ENCODE peak calls at places on chromosomes 4 and X, in four cellular contexts. One of them, this sample, is unnamed.

GRCh38 chr4:54548098-54548620 is 109.6 kb upstream of the KIT start:
- DNase-seq in psoas muscle: no peak
- DNase-seq in heart right ventricle: no peak
- DNase-seq in tibial nerve: no peak
- DNase-seq in this sample: no peak

GRCh38 chr4:184647391-184648101 is 1.7 kb downstream of the CASP3 start:
- DNase-seq in psoas muscle: no peak
- DNase-seq in heart right ventricle: no peak
- DNase-seq in tibial nerve: no peak
- DNase-seq in this sample: no peak

GRCh38 chr4:181108237-181108636 is 1135.0 kb upstream of the TENM3 start:
- DNase-seq in psoas muscle: no peak
- DNase-seq in heart right ventricle: no peak
- DNase-seq in tibial nerve: no peak
- DNase-seq in this sample: no peak

GRCh38 chr4:105036991-105037390 is 109.7 kb upstream of the TET2 start:
- DNase-seq in psoas muscle: no peak
- DNase-seq in heart right ventricle: no peak
- DNase-seq in tibial nerve: no peak
- DNase-seq in this sample: no peak

GRCh38 chr4:104490770-104491395 is 3.8 kb downstream of the CXXC4 start:
- DNase-seq in psoas muscle: peak
- DNase-seq in heart right ventricle: peak
- DNase-seq in tibial nerve: peak
- DNase-seq in this sample: no peak

GRCh38 chr4:123014038-123014437 is 91.6 kb upstream of the NUDT6 start:
- DNase-seq in psoas muscle: no peak
- DNase-seq in heart right ventricle: no peak
- DNase-seq in tibial nerve: no peak
- DNase-seq in this sample: no peak

GRCh38 chrX:153488231-153488914 is 6.4 kb upstream of the BGN start:
- DNase-seq in psoas muscle: no peak
- DNase-seq in heart right ventricle: peak
- DNase-seq in tibial nerve: no peak
- DNase-seq in this sample: no peak

GRCh38 chr4:156889616-156890594 is 81.7 kb downstream of the PDGFC start:
- DNase-seq in psoas muscle: peak
- DNase-seq in heart right ventricle: peak
- DNase-seq in tibial nerve: peak
- DNase-seq in this sample: peak

GRCh38 chr4:74217365-74217764 is 59.4 kb downstream of the MTHFD2L start:
- DNase-seq in psoas muscle: no peak
- DNase-seq in heart right ventricle: no peak
- DNase-seq in tibial nerve: no peak
- DNase-seq in this sample: no peak

GRCh38 chr4:5609265-5610007 is 98.9 kb downstream of the EVC2 start:
- DNase-seq in psoas muscle: no peak
- DNase-seq in heart right ventricle: no peak
- DNase-seq in tibial nerve: no peak
- DNase-seq in this sample: no peak

GRCh38 chr4:38621004-38621684 is 42.9 kb upstream of the KLF3 start:
- DNase-seq in psoas muscle: no peak
- DNase-seq in heart right ventricle: no peak
- DNase-seq in tibial nerve: no peak
- DNase-seq in this sample: peak

GRCh38 chrX:154541896-154542722 is 4.5 kb downstream of the G6PD start:
- DNase-seq in psoas muscle: peak
- DNase-seq in heart right ventricle: peak
- DNase-seq in tibial nerve: peak
- DNase-seq in this sample: no peak

GRCh38 chrX:154000051-154000450 is 19.7 kb downstream of the IRAK1 start:
- DNase-seq in psoas muscle: peak
- DNase-seq in heart right ventricle: no peak
- DNase-seq in tibial nerve: no peak
- DNase-seq in this sample: no peak

GRCh38 chr4:138967313-138967712 is 48.3 kb upstream of the NOCT start:
- DNase-seq in psoas muscle: no peak
- DNase-seq in heart right ventricle: no peak
- DNase-seq in tibial nerve: no peak
- DNase-seq in this sample: no peak

GRCh38 chr4:139229534-139230039 is 50.4 kb downstream of the MGARP start:
- DNase-seq in psoas muscle: no peak
- DNase-seq in heart right ventricle: no peak
- DNase-seq in tibial nerve: no peak
- DNase-seq in this sample: no peak

GRCh38 chr4:65791807-65792308 is 121.6 kb upstream of the EPHA5 start:
- DNase-seq in psoas muscle: no peak
- DNase-seq in heart right ventricle: no peak
- DNase-seq in tibial nerve: no peak
- DNase-seq in this sample: no peak

GRCh38 chr4:182916483-182917181 is 554 bp downstream of the DCTD start:
- DNase-seq in psoas muscle: peak
- DNase-seq in heart right ventricle: peak
- DNase-seq in tibial nerve: peak
- DNase-seq in this sample: no peak

GRCh38 chrX:63658920-63659319 is 126.1 kb downstream of the ARHGEF9 start:
- DNase-seq in psoas muscle: no peak
- DNase-seq in heart right ventricle: no peak
- DNase-seq in tibial nerve: no peak
- DNase-seq in this sample: no peak

GRCh38 chr4:44326716-44327115 is 121.9 kb downstream of the KCTD8 start:
- DNase-seq in psoas muscle: no peak
- DNase-seq in heart right ventricle: no peak
- DNase-seq in tibial nerve: no peak
- DNase-seq in this sample: no peak

GRCh38 chr4:156968479-156968984 is 3.1 kb downstream of the PDGFC start:
- DNase-seq in psoas muscle: peak
- DNase-seq in heart right ventricle: peak
- DNase-seq in tibial nerve: peak
- DNase-seq in this sample: no peak

GRCh38 chr4:88655226-88655625 is 42.4 kb downstream of the NAP1L5 start:
- DNase-seq in psoas muscle: no peak
- DNase-seq in heart right ventricle: no peak
- DNase-seq in tibial nerve: no peak
- DNase-seq in this sample: no peak

GRCh38 chr4:44845993-44846392 is 119.6 kb upstream of the GNPDA2 start:
- DNase-seq in psoas muscle: no peak
- DNase-seq in heart right ventricle: no peak
- DNase-seq in tibial nerve: no peak
- DNase-seq in this sample: no peak

GRCh38 chrX:70132244-70132643 is 1.0 kb upstream of the IGBP1 start:
- DNase-seq in psoas muscle: no peak
- DNase-seq in heart right ventricle: no peak
- DNase-seq in tibial nerve: no peak
- DNase-seq in this sample: no peak
- TF ChIP-seq CTCF in psoas muscle: no peak
- TF ChIP-seq CTCF in heart right ventricle: no peak
- TF ChIP-seq CTCF in tibial nerve: no peak
- TF ChIP-seq CTCF in this sample: no peak

DNA sequence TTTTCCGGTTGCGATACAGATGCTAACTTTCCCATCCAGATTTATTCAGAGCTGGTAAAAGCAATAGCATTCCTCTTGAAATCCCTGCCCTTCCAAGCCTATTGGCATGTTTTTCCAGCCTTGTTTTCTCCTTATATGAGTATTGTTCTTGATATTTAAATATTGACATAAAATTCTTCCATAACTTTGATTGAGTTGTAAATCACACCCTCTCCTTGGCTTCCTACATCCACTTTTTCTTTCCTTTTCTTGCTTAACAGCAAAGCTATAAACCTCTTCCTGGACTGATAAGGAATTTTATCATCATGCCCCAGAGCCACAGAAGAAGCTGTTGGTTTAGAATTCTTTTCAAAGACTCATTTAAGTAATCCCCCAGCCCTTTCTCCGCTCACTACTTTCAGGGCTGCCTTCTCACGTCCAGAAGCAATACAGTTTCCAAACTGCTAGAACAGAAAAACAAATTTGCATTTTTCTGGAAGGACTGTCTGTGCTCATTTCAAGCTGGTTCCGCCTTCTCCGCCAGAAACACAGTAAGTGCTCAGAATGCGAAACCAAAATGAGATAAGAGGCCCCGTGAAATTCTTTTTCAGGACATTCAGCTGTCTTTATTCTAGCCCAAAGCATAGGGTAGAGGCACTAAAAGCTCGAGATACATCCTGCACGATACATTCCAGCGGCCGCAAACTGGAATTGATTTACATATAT is 922 bp downstream of the MID1 start:
- DNase-seq in psoas muscle: no peak
- DNase-seq in heart right ventricle: no peak
- DNase-seq in tibial nerve: no peak
- DNase-seq in this sample: no peak
- H3K4me3 ChIP-seq in psoas muscle: peak
- H3K4me3 ChIP-seq in heart right ventricle: peak
- H3K4me3 ChIP-seq in tibial nerve: peak
- H3K4me3 ChIP-seq in this sample: peak

DNA sequence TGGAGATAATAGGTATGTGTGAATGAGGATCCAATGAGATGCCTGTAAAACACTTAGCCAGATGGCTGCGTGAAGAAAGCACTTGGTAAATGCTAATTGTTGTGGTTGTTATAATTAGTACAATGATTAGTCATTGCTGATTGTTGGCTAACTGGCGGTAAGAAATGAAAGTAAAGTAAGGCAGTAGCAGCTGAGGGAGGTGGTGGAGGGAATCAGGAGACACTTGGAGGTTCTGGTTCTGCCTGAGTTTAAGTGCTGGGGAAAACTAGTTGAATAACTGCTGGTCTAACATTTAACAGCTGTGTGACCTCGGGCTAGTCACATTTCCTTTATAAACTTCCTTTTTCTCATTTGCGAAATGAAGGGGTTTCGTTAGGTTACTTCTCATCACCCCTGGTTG is 30.9 kb downstream of the CD38 start:
- DNase-seq in psoas muscle: no peak
- DNase-seq in heart right ventricle: no peak
- DNase-seq in tibial nerve: no peak
- DNase-seq in this sample: no peak
- TF ChIP-seq CTCF in psoas muscle: no peak
- TF ChIP-seq CTCF in heart right ventricle: no peak
- TF ChIP-seq CTCF in tibial nerve: no peak
- TF ChIP-seq CTCF in this sample: no peak

GRCh38 chr4:174199735-174200134 is 83.7 kb downstream of the FBXO8 start:
- DNase-seq in psoas muscle: no peak
- DNase-seq in heart right ventricle: no peak
- DNase-seq in tibial nerve: no peak
- DNase-seq in this sample: no peak

GRCh38 chr4:174201898-174202297 is 81.6 kb downstream of the FBXO8 start:
- DNase-seq in psoas muscle: no peak
- DNase-seq in heart right ventricle: no peak
- DNase-seq in tibial nerve: no peak
- DNase-seq in this sample: no peak

GRCh38 chr4:174192943-174193342 is 90.5 kb downstream of the FBXO8 start:
- DNase-seq in psoas muscle: no peak
- DNase-seq in heart right ventricle: no peak
- DNase-seq in tibial nerve: no peak
- DNase-seq in this sample: no peak

GRCh38 chr4:174193438-174194015 is 89.9 kb downstream of the FBXO8 start:
- DNase-seq in psoas muscle: no peak
- DNase-seq in heart right ventricle: no peak
- DNase-seq in tibial nerve: no peak
- DNase-seq in this sample: no peak

GRCh38 chr4:174198396-174199179 is 84.9 kb downstream of the FBXO8 start:
- DNase-seq in psoas muscle: no peak
- DNase-seq in heart right ventricle: no peak
- DNase-seq in tibial nerve: no peak
- DNase-seq in this sample: no peak
- H3K4me3 ChIP-seq in psoas muscle: no peak
- H3K4me3 ChIP-seq in heart right ventricle: no peak
- H3K4me3 ChIP-seq in tibial nerve: no peak
- H3K4me3 ChIP-seq in this sample: no peak

GRCh38 chrX:68646421-68646820 is 1.0 kb upstream of the STARD8 start:
- DNase-seq in psoas muscle: peak
- DNase-seq in heart right ventricle: peak
- DNase-seq in tibial nerve: no peak
- DNase-seq in this sample: no peak

GRCh38 chrX:68650491-68650890 is 3.0 kb downstream of the STARD8 start:
- DNase-seq in psoas muscle: no peak
- DNase-seq in heart right ventricle: no peak
- DNase-seq in tibial nerve: no peak
- DNase-seq in this sample: no peak

GRCh38 chrX:68648960-68649359 is 1.5 kb downstream of the STARD8 start:
- DNase-seq in psoas muscle: no peak
- DNase-seq in heart right ventricle: no peak
- DNase-seq in tibial nerve: no peak
- DNase-seq in this sample: no peak

GRCh38 chrX:68652327-68652930 is 5.0 kb downstream of the STARD8 start:
- DNase-seq in psoas muscle: peak
- DNase-seq in heart right ventricle: peak
- DNase-seq in tibial nerve: no peak
- DNase-seq in this sample: no peak

DNA sequence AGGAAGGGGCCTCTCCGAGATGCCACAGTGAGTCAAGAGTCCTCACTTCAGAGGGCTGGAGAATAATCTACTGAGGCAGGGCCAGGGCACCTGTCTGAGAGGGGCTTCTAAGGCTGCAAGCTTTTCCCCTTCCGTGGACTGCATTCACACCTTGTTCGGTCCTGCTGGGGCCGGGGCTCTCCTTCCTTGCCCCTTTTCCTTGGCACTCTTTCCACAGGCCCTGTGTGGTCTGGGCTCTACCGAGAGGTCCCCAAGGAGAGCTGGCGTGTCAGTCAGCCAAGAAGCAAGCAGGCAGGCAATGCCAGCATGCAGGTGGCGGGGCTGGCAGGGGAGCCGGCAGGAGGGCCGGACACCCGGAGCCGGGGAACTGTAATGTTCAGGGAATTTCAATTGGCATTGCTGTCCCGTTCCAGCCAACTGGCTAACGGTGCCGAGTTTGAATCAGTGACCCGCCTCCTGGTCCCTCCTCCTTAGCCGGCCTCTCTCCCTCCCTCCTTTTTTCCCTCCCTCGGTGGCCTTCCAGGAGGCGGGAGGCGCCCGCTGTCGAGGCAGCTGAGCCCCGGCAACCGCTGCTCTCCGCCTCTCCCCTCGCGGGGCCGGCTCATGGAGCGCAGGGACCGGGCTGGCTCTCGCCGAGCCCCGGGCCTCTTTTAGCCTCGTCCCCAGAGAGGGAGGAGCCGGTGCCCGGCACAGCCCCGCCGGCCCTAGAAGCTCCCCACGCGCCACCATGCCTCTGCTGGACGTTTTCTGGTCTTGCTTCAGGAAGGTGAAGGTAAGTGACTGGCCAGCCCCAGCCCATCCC is at the start of gene STARD8:
- DNase-seq in psoas muscle: peak
- DNase-seq in heart right ventricle: peak
- DNase-seq in tibial nerve: no peak
- DNase-seq in this sample: no peak
- TF ChIP-seq CTCF in psoas muscle: no peak
- TF ChIP-seq CTCF in heart right ventricle: no peak
- TF ChIP-seq CTCF in tibial nerve: no peak
- TF ChIP-seq CTCF in this sample: peak

This sample was measured in esophagus muscularis mucosa.